ENCODE peak calls at places on chromosomes 12 and 14, in nine cellular contexts. L, E, C, M, U, Y, B, G and H are unnamed samples.

GRCh38 chr12:62292761-62293446 is 32.7 kb downstream of the USP15 start:
- DNase-seq in L (no peak), E (no peak), C (no peak), M (no peak), U (no peak), Y (no peak), B (no peak), G (no peak), H (no peak)

GRCh38 chr12:51430196-51430895 is 5.7 kb downstream of the SLC4A8 start:
- DNase-seq in L (no peak), E (no peak), C (no peak), M (no peak), U (no peak), Y (no peak), B (no peak), G (no peak), H (no peak)

GRCh38 chr12:77850698-77851097 is 20.0 kb downstream of the NAV3 start:
- DNase-seq in L (no peak), E (no peak), C (no peak), M (no peak), U (no peak), Y (no peak), B (no peak), G (no peak), H (no peak)

GRCh38 chr14:53491256-53491905 is 338.3 kb upstream of the DDHD1 start:
- DNase-seq in L (no peak), E (no peak), C (peak), M (no peak), U (no peak), Y (no peak), B (no peak), G (peak), H (no peak)

GRCh38 chr12:77751939-77752338 is 78.8 kb upstream of the NAV3 start:
- DNase-seq in L (no peak), E (no peak), C (no peak), M (no peak), U (no peak), Y (no peak), B (no peak), G (peak), H (no peak)

GRCh38 chr14:65170768-65171251 is 68.5 kb upstream of the MAX start:
- DNase-seq in L (peak), E (no peak), C (peak), M (no peak), U (peak), Y (peak), B (no peak), G (peak), H (peak)

GRCh38 chr12:66661357-66661756 is 17.5 kb downstream of the GRIP1 start:
- DNase-seq in L (no peak), E (no peak), C (no peak), M (no peak), U (no peak), Y (no peak), B (no peak), G (no peak), H (no peak)

GRCh38 chr12:71935594-71935993 is 3.1 kb upstream of the TPH2 start:
- DNase-seq in L (no peak), E (no peak), C (peak), M (no peak), U (no peak), Y (peak), B (no peak), G (no peak), H (no peak)

GRCh38 chr14:22332671-22333407 is 256.2 kb downstream of the DAD1 start:
- DNase-seq in L (no peak), E (no peak), C (no peak), M (no peak), U (no peak), Y (no peak), B (no peak), G (peak), H (no peak)

GRCh38 chr12:11805043-11805442 is 155.6 kb downstream of the ETV6 start:
- DNase-seq in L (no peak), E (no peak), C (no peak), M (no peak), U (no peak), Y (no peak), B (no peak), G (no peak), H (no peak)

GRCh38 chr14:51931308-51931707 is 58.0 kb upstream of the RTRAF start:
- DNase-seq in L (no peak), E (no peak), C (peak), M (no peak), U (no peak), Y (no peak), B (no peak), G (no peak), H (no peak)

GRCh38 chr12:53059434-53060063 is 9.7 kb downstream of the TNS2 start:
- DNase-seq in L (no peak), E (no peak), C (no peak), M (no peak), U (no peak), Y (no peak), B (no peak), G (no peak), H (no peak)

GRCh38 chr12:124764451-124764850 is 99.2 kb downstream of the SCARB1 start:
- DNase-seq in L (no peak), E (peak), C (peak), M (no peak), U (no peak), Y (peak), B (no peak), G (peak), H (peak)

GRCh38 chr12:34022079-34022830 is at the start of gene ALG10:
- DNase-seq in L (peak), E (peak), C (peak), M (peak), U (peak), Y (peak), B (peak), G (peak), H (peak)

GRCh38 chr12:24561411-24561871 is 387.5 kb downstream of the BCAT1 start:
- DNase-seq in L (no peak), E (peak), C (peak), M (no peak), U (no peak), Y (no peak), B (no peak), G (peak), H (no peak)

GRCh38 chr12:12357697-12358476 is 1.0 kb downstream of the BORCS5 start:
- DNase-seq in L (no peak), E (no peak), C (peak), M (no peak), U (no peak), Y (peak), B (no peak), G (peak), H (no peak)

GRCh38 chr12:6233121-6233971 is 33.1 kb downstream of the CD9 start:
- DNase-seq in L (peak), E (no peak), C (no peak), M (no peak), U (no peak), Y (no peak), B (no peak), G (no peak), H (no peak)

GRCh38 chr12:90940872-90941499 is 14.0 kb downstream of the CCER1 start:
- DNase-seq in L (no peak), E (no peak), C (peak), M (no peak), U (peak), Y (peak), B (no peak), G (peak), H (no peak)

GRCh38 chr14:103108749-103109207 is 14.3 kb downstream of the EXOC3L4 start:
- DNase-seq in L (no peak), E (no peak), C (peak), M (no peak), U (no peak), Y (peak), B (no peak), G (peak), H (no peak)

GRCh38 chr14:20719777-20720176 is 25.9 kb upstream of the EDDM3A start:
- DNase-seq in L (no peak), E (no peak), C (no peak), M (no peak), U (no peak), Y (peak), B (no peak), G (no peak), H (no peak)

GRCh38 chr12:116381744-116382455 is 104.4 kb upstream of the MED13L start:
- DNase-seq in L (no peak), E (no peak), C (peak), M (no peak), U (no peak), Y (no peak), B (no peak), G (peak), H (no peak)

GRCh38 chr14:54291491-54292191 is 105.2 kb upstream of the CDKN3 start:
- DNase-seq in L (peak), E (no peak), C (no peak), M (peak), U (no peak), Y (no peak), B (no peak), G (no peak), H (no peak)

GRCh38 chr12:26988703-26989102 is 25.5 kb downstream of the TM7SF3 start:
- DNase-seq in L (no peak), E (no peak), C (no peak), M (no peak), U (no peak), Y (no peak), B (no peak), G (no peak), H (no peak)

GRCh38 chr14:104135904-104136471 is 2.4 kb upstream of the KIF26A start:
- DNase-seq in L (no peak), E (peak), C (no peak), M (no peak), U (peak), Y (no peak), B (no peak), G (no peak), H (peak)

GRCh38 chr14:104350463-104351185 is 212.2 kb downstream of the KIF26A start:
- DNase-seq in L (no peak), E (no peak), C (no peak), M (no peak), U (peak), Y (no peak), B (peak), G (no peak), H (peak)

GRCh38 chr12:47769234-47770085 is 3.6 kb upstream of the SLC48A1 start:
- DNase-seq in L (no peak), E (no peak), C (no peak), M (no peak), U (no peak), Y (no peak), B (no peak), G (no peak), H (no peak)

GRCh38 chr14:41859336-41859735 is 252.7 kb downstream of the LRFN5 start:
- DNase-seq in L (no peak), E (no peak), C (peak), M (no peak), U (no peak), Y (no peak), B (no peak), G (peak), H (no peak)

GRCh38 chr12:1936406-1937320 is 18.2 kb upstream of the CACNA2D4 start:
- DNase-seq in L (peak), E (peak), C (peak), M (no peak), U (peak), Y (no peak), B (no peak), G (peak), H (peak)

GRCh38 chr12:81147286-81147919 is 69.5 kb downstream of the ACSS3 start:
- DNase-seq in L (no peak), E (no peak), C (no peak), M (no peak), U (no peak), Y (peak), B (no peak), G (no peak), H (no peak)

GRCh38 chr12:95201056-95201670 is 16.1 kb downstream of the FGD6 start:
- DNase-seq in L (no peak), E (no peak), C (peak), M (no peak), U (no peak), Y (peak), B (no peak), G (peak), H (no peak)

GRCh38 chr14:91067186-91067585 is 6.7 kb upstream of the RPS6KA5 start:
- DNase-seq in L (no peak), E (no peak), C (no peak), M (no peak), U (no peak), Y (no peak), B (no peak), G (no peak), H (no peak)

GRCh38 chr14:30267141-30267540 is 291.8 kb upstream of the G2E3 start:
- DNase-seq in L (no peak), E (no peak), C (peak), M (no peak), U (no peak), Y (no peak), B (no peak), G (peak), H (no peak)

GRCh38 chr12:132492522-132492921 is 2.6 kb downstream of the FBRSL1 start:
- DNase-seq in L (no peak), E (no peak), C (no peak), M (no peak), U (no peak), Y (peak), B (no peak), G (no peak), H (no peak)

GRCh38 chr12:49346659-49347306 is at the start of gene DNAJC22:
- DNase-seq in L (no peak), E (no peak), C (no peak), M (no peak), U (no peak), Y (peak), B (peak), G (no peak), H (peak)

GRCh38 chr12:60174476-60174875 is 578.6 kb downstream of the SLC16A7 start:
- DNase-seq in L (no peak), E (no peak), C (peak), M (no peak), U (no peak), Y (no peak), B (no peak), G (peak), H (no peak)

GRCh38 chr12:46149905-46150304 is 118.9 kb downstream of the SLC38A1 start:
- DNase-seq in L (no peak), E (no peak), C (no peak), M (no peak), U (no peak), Y (no peak), B (no peak), G (no peak), H (no peak)

GRCh38 chr12:46148706-46149463 is 120.0 kb downstream of the SLC38A1 start:
- DNase-seq in L (no peak), E (no peak), C (no peak), M (no peak), U (no peak), Y (no peak), B (no peak), G (no peak), H (no peak)

GRCh38 chr12:46145881-46146280 is 123.0 kb downstream of the SLC38A1 start:
- DNase-seq in L (no peak), E (no peak), C (no peak), M (no peak), U (no peak), Y (no peak), B (no peak), G (no peak), H (no peak)

GRCh38 chr12:46144433-46144832 is 124.4 kb downstream of the SLC38A1 start:
- DNase-seq in L (no peak), E (no peak), C (no peak), M (no peak), U (no peak), Y (no peak), B (no peak), G (no peak), H (no peak)

GRCh38 chr12:46147144-46147543 is 121.7 kb downstream of the SLC38A1 start:
- DNase-seq in L (no peak), E (no peak), C (no peak), M (no peak), U (no peak), Y (no peak), B (no peak), G (no peak), H (no peak)
- TF ChIP-seq CTCF in L (no peak), E (no peak), C (no peak), M (no peak), U (no peak), Y (no peak), B (no peak), G (no peak), H (no peak)

GRCh38 chr14:61188936-61189808 is 92.0 kb downstream of the TMEM30B start:
- DNase-seq in L (peak), E (peak), C (peak), M (peak), U (peak), Y (peak), B (peak), G (peak), H (peak)
- TF ChIP-seq CTCF in L (peak), E (peak), C (peak), M (peak), U (peak), Y (peak), B (no peak), G (peak), H (peak)

GRCh38 chr14:100540141-100540925 is 46.9 kb downstream of the BEGAIN start:
- DNase-seq in L (no peak), E (no peak), C (no peak), M (no peak), U (peak), Y (no peak), B (peak), G (no peak), H (peak)
- TF ChIP-seq CTCF in L (peak), E (peak), C (peak), M (peak), U (peak), Y (no peak), B (no peak), G (no peak), H (peak)

DNA sequence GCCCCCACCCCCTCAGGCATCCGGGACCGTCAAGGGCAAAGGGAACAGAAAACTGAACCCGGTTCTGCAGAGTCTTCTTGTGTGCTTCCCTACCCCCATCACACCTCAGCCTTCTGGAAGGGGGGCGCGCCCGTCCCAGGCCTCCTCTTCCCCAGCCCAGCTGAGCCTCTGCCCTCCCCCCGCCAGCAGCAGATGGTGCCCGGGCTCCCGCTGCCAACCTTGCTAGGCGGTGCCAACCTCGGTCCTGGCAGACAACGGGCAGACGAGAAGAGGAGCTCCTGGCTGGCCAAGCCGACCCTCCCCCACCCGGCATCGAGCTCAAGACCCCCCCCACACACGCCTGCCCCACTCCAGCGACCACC is 8.7 kb downstream of the STAC3 start:
- DNase-seq in L (peak), E (no peak), C (no peak), M (no peak), U (peak), Y (no peak), B (no peak), G (no peak), H (no peak)
- TF ChIP-seq CTCF in L (no peak), E (no peak), C (no peak), M (no peak), U (no peak), Y (no peak), B (no peak), G (no peak), H (no peak)

DNA sequence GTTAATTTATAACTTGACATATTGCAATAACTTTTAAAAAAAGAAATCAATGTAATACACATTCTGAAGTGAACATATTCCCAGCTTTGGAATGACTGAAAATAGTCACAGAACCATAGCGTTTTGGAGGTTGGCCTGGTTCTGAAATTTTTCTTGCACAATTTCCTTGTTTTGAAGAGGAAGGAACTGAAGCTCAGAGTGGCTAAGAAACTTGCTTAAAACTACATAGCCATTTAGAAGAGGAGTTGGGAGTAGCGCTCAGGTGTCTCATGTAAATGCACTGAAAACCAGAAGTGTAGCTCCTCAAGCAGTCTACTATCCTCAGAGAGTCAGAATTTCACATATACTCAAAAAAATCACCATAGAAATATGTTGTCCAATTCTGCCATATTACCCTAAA is 41.2 kb downstream of the SLC38A1 start:
- DNase-seq in L (no peak), E (no peak), C (no peak), M (no peak), U (no peak), Y (no peak), B (no peak), G (no peak), H (no peak)
- TF ChIP-seq CTCF in L (no peak), E (no peak), C (no peak), M (no peak), U (no peak), Y (no peak), B (no peak), G (no peak), H (no peak)

DNA sequence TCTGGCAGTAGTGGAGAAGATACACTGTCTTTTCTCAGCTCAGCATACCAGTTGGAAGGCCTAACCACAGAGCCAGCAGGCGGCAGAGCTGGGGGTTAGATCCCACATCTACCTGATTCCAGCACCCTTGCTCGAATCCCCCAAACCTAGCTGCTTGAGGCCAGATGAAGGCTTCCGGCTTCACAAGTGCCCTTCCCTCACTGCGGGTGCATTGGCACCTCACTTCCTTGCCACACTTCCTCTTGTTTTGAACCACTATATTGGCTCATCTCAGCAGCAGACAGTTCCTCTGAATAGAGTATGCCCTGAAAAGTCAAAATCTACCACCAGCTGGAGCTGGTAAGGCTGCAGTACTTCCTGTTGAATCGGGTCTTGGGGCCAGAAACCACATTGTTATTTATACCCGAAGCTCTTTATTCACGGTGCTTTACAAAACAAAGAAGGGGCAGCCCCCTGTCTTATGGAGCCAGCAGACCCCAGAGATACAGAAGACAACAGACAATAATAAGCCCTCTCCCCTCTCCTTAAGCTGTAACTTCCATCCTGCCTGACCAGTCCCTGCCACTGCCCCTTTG is 233.7 kb downstream of the EFCAB11 start:
- DNase-seq in L (peak), E (peak), C (no peak), M (no peak), U (peak), Y (peak), B (no peak), G (no peak), H (no peak)
- TF ChIP-seq CTCF in L (no peak), E (no peak), C (no peak), M (no peak), U (no peak), Y (no peak), B (no peak), G (no peak), H (no peak)

DNA sequence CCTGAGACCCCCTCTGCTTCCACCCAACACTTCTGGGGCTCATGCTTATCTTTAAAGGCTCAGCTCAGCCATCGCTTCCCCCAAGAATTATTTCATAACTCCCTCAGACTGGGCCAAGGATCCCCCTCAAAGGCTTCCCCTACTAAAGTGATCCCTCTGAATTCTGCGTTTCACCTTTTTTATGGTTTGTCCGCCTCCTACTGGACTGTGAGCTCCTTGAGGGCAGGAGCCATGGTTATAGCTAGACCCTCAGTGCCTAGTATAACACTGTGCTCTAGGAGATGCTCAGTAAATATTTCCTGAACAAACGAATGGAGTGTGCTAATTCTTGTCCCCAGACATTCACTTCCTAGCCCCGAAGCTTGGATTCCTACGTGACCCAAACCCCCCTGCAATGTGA is 20.5 kb upstream of the SRRM4 start:
- DNase-seq in L (no peak), E (no peak), C (no peak), M (no peak), U (no peak), Y (no peak), B (no peak), G (no peak), H (no peak)
- TF ChIP-seq CTCF in L (no peak), E (no peak), C (no peak), M (no peak), U (no peak), Y (no peak), B (no peak), G (no peak), H (no peak)

DNA sequence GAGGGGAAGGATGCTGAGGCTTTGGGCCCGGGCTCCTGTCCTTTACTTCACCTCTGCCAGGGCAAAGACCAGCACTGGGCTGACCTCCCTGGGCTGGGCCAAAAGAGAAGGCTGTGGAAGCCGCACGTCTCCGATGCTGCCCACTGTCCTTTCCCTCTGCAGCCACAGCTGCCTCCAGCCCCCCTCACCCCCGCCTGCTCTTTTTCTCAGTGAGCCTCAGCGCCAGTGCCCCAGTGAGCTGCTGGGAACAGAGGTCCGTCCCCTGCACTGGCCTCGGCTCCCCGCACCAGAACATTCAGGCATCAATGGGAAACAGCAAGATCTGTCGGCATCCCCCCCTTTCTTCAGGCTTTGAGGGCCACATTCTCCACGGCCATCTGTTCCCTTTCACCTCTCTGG is 398.1 kb downstream of the ZFP36L1 start:
- DNase-seq in L (no peak), E (no peak), C (no peak), M (no peak), U (no peak), Y (no peak), B (no peak), G (no peak), H (no peak)
- TF ChIP-seq CTCF in L (no peak), E (no peak), C (no peak), M (no peak), U (no peak), Y (no peak), B (no peak), G (no peak), H (no peak)